ENCODE peak calls at places on chromosomes 13 and 19, in four cellular contexts. One of them, this sample, is unnamed.

GRCh38 chr19:35254341-35255297 is 5.8 kb downstream of the LSR start:
- DNase-seq in NCI-H2029 treated with DMSO at 0.1 percent for 48 hours: no peak
- DNase-seq in astrocyte of the spinal cord: no peak
- DNase-seq in head of caudate nucleus: no peak
- DNase-seq in this sample: no peak

GRCh38 chr13:100478107-100478809 is 110.3 kb downstream of the GGACT start:
- DNase-seq in NCI-H2029 treated with DMSO at 0.1 percent for 48 hours: no peak
- DNase-seq in astrocyte of the spinal cord: no peak
- DNase-seq in head of caudate nucleus: no peak
- DNase-seq in this sample: no peak

GRCh38 chr13:67990868-67991267 is 760.7 kb upstream of the PCDH9 start:
- DNase-seq in NCI-H2029 treated with DMSO at 0.1 percent for 48 hours: no peak
- DNase-seq in astrocyte of the spinal cord: no peak
- DNase-seq in head of caudate nucleus: no peak
- DNase-seq in this sample: no peak

GRCh38 chr19:4506449-4507149 is 11.7 kb downstream of the PLIN4 start:
- DNase-seq in NCI-H2029 treated with DMSO at 0.1 percent for 48 hours: no peak
- DNase-seq in astrocyte of the spinal cord: peak; percentile 70
- DNase-seq in head of caudate nucleus: no peak
- DNase-seq in this sample: no peak

GRCh38 chr13:110134801-110135200 is 172.2 kb downstream of the COL4A1 start:
- DNase-seq in NCI-H2029 treated with DMSO at 0.1 percent for 48 hours: no peak
- DNase-seq in astrocyte of the spinal cord: peak; percentile 54
- DNase-seq in head of caudate nucleus: no peak
- DNase-seq in this sample: no peak

GRCh38 chr13:73421310-73421912 is 362.6 kb downstream of the KLF5 start:
- DNase-seq in NCI-H2029 treated with DMSO at 0.1 percent for 48 hours: peak; percentile 62
- DNase-seq in astrocyte of the spinal cord: peak; percentile 88
- DNase-seq in head of caudate nucleus: no peak
- DNase-seq in this sample: peak; percentile 92

GRCh38 chr13:43304449-43304848 is 281.1 kb downstream of the DNAJC15 start:
- DNase-seq in NCI-H2029 treated with DMSO at 0.1 percent for 48 hours: no peak
- DNase-seq in astrocyte of the spinal cord: no peak
- DNase-seq in head of caudate nucleus: no peak
- DNase-seq in this sample: no peak

GRCh38 chr13:31162151-31163008 is 676 bp upstream of the HSPH1 start:
- DNase-seq in NCI-H2029 treated with DMSO at 0.1 percent for 48 hours: peak; percentile 82
- DNase-seq in astrocyte of the spinal cord: peak; percentile 99
- DNase-seq in head of caudate nucleus: peak; percentile 97
- DNase-seq in this sample: peak; percentile 96

GRCh38 chr13:32728327-32728726 is 142.1 kb downstream of the PDS5B start:
- DNase-seq in NCI-H2029 treated with DMSO at 0.1 percent for 48 hours: no peak
- DNase-seq in astrocyte of the spinal cord: no peak
- DNase-seq in head of caudate nucleus: no peak
- DNase-seq in this sample: no peak

GRCh38 chr13:41384749-41385503 is 72.4 kb upstream of the RGCC start:
- DNase-seq in NCI-H2029 treated with DMSO at 0.1 percent for 48 hours: no peak
- DNase-seq in astrocyte of the spinal cord: peak; percentile 18
- DNase-seq in head of caudate nucleus: no peak
- DNase-seq in this sample: no peak

GRCh38 chr19:41437944-41438574 is 1.7 kb downstream of the DMAC2 start:
- DNase-seq in NCI-H2029 treated with DMSO at 0.1 percent for 48 hours: no peak
- DNase-seq in astrocyte of the spinal cord: no peak
- DNase-seq in head of caudate nucleus: no peak
- DNase-seq in this sample: no peak

GRCh38 chr13:99800951-99801350 is 170.6 kb downstream of the ZIC5 start:
- DNase-seq in NCI-H2029 treated with DMSO at 0.1 percent for 48 hours: no peak
- DNase-seq in astrocyte of the spinal cord: no peak
- DNase-seq in head of caudate nucleus: no peak
- DNase-seq in this sample: no peak

GRCh38 chr13:31918707-31919106 is 112.9 kb upstream of the FRY start:
- DNase-seq in NCI-H2029 treated with DMSO at 0.1 percent for 48 hours: no peak
- DNase-seq in astrocyte of the spinal cord: no peak
- DNase-seq in head of caudate nucleus: no peak
- DNase-seq in this sample: no peak

GRCh38 chr19:11115042-11115441 is 25.8 kb downstream of the LDLR start:
- DNase-seq in NCI-H2029 treated with DMSO at 0.1 percent for 48 hours: no peak
- DNase-seq in astrocyte of the spinal cord: no peak
- DNase-seq in head of caudate nucleus: no peak
- DNase-seq in this sample: no peak

GRCh38 chr19:16288544-16288943 is 36.1 kb upstream of the KLF2 start:
- DNase-seq in NCI-H2029 treated with DMSO at 0.1 percent for 48 hours: no peak
- DNase-seq in astrocyte of the spinal cord: no peak
- DNase-seq in head of caudate nucleus: no peak
- DNase-seq in this sample: no peak

GRCh38 chr13:98665638-98665995 is 86.9 kb downstream of the SLC15A1 start:
- DNase-seq in NCI-H2029 treated with DMSO at 0.1 percent for 48 hours: no peak
- DNase-seq in astrocyte of the spinal cord: no peak
- DNase-seq in head of caudate nucleus: no peak
- DNase-seq in this sample: no peak

GRCh38 chr13:20188649-20189553 is 3.8 kb downstream of the GJB2 start:
- DNase-seq in NCI-H2029 treated with DMSO at 0.1 percent for 48 hours: no peak
- DNase-seq in astrocyte of the spinal cord: no peak
- DNase-seq in head of caudate nucleus: no peak
- DNase-seq in this sample: no peak

GRCh38 chr13:76035711-76036110 is 399.6 kb downstream of the LMO7 start:
- DNase-seq in NCI-H2029 treated with DMSO at 0.1 percent for 48 hours: no peak
- DNase-seq in astrocyte of the spinal cord: peak; percentile 14
- DNase-seq in head of caudate nucleus: no peak
- DNase-seq in this sample: no peak

GRCh38 chr13:44815507-44816074 is 173.7 kb downstream of the NUFIP1 start:
- DNase-seq in NCI-H2029 treated with DMSO at 0.1 percent for 48 hours: no peak
- DNase-seq in astrocyte of the spinal cord: peak; percentile 95
- DNase-seq in head of caudate nucleus: peak; percentile 38
- DNase-seq in this sample: peak; percentile 67

GRCh38 chr19:45245334-45245787 is at the start of gene EXOC3L2:
- DNase-seq in NCI-H2029 treated with DMSO at 0.1 percent for 48 hours: no peak
- DNase-seq in astrocyte of the spinal cord: no peak
- DNase-seq in head of caudate nucleus: no peak
- DNase-seq in this sample: no peak

GRCh38 chr13:85798999-85799646 is at the start of gene SLITRK6:
- DNase-seq in NCI-H2029 treated with DMSO at 0.1 percent for 48 hours: no peak
- DNase-seq in astrocyte of the spinal cord: peak; percentile 79
- DNase-seq in head of caudate nucleus: no peak
- DNase-seq in this sample: peak; percentile 15

This sample was measured in HCT116.